ENCODE peak calls at places on chromosomes 7 and 10, in five cellular contexts. Y is cardiac muscle cell, H is esophagus muscularis mucosa, I is sigmoid colon, V is ovary. C is an unnamed sample. For H3K36me3, the result is how much of the 10 kb centered on the place peaks cover.

GRCh38 chr7:114944742-114945625 is 23.1 kb downstream of the MDFIC start:
- DNase-seq in Y (no peak), H (peak), I (peak), V (peak), C (peak)

GRCh38 chr10:55370021-55370420 is 569.0 kb upstream of the PCDH15 start:
- DNase-seq in Y (no peak), H (no peak), I (no peak), V (no peak), C (no peak)

GRCh38 chr7:73912223-73912622 is 51.3 kb downstream of the TMEM270 start:
- DNase-seq in Y (no peak), H (no peak), I (no peak), V (no peak), C (no peak)

GRCh38 chr7:4602905-4603842 is 78.9 kb upstream of the FOXK1 start:
- DNase-seq in Y (no peak), H (no peak), I (no peak), V (no peak), C (no peak)

GRCh38 chr10:78802866-78803265 is 265.9 kb upstream of the ZMIZ1 start:
- DNase-seq in Y (no peak), H (no peak), I (peak), V (peak), C (peak)

GRCh38 chr7:26157520-26158105 is 5.6 kb downstream of the NFE2L3 start:
- DNase-seq in Y (no peak), H (no peak), I (no peak), V (no peak), C (no peak)

GRCh38 chr7:27124979-27125689 is 5.4 kb downstream of the HOXA4 start:
- DNase-seq in Y (no peak), H (no peak), I (no peak), V (no peak), C (no peak)

GRCh38 chr10:10677479-10677878 is 340.2 kb upstream of the CELF2 start:
- DNase-seq in Y (peak), H (no peak), I (no peak), V (peak), C (no peak)

GRCh38 chr7:38222481-38223096 is 44.5 kb downstream of the STARD3NL start:
- DNase-seq in Y (peak), H (no peak), I (no peak), V (no peak), C (no peak)

GRCh38 chr10:87660484-87661133 is 931 bp downstream of the PAPSS2 start:
- DNase-seq in Y (no peak), H (no peak), I (no peak), V (peak), C (peak)

GRCh38 chr7:33237034-33237433 is 107.7 kb downstream of the BBS9 start:
- DNase-seq in Y (no peak), H (no peak), I (no peak), V (no peak), C (no peak)

GRCh38 chr10:73917566-73918305 is 6.8 kb downstream of the PLAU start:
- DNase-seq in Y (no peak), H (no peak), I (no peak), V (no peak), C (no peak)

GRCh38 chr10:127408733-127409132 is 140.4 kb upstream of the NPS start:
- DNase-seq in Y (no peak), H (no peak), I (no peak), V (no peak), C (no peak)

GRCh38 chr10:131474426-131474825 is 162.9 kb upstream of the TCERG1L start:
- DNase-seq in Y (no peak), H (peak), I (no peak), V (no peak), C (no peak)

GRCh38 chr7:80588591-80588990 is 49.9 kb upstream of the CD36 start:
- DNase-seq in Y (no peak), H (no peak), I (no peak), V (no peak), C (no peak)

GRCh38 chr7:101757879-101758278 is 59.5 kb upstream of the CUX1 start:
- DNase-seq in Y (no peak), H (no peak), I (no peak), V (no peak), C (no peak)

GRCh38 chr7:146960747-146961416 is 844.3 kb downstream of the CNTNAP2 start:
- DNase-seq in Y (no peak), H (no peak), I (no peak), V (no peak), C (no peak)

GRCh38 chr10:86315543-86315942 is 51.1 kb downstream of the GRID1 start:
- DNase-seq in Y (no peak), H (no peak), I (no peak), V (no peak), C (no peak)

GRCh38 chr7:106071356-106071998 is 40.6 kb downstream of the SYPL1 start:
- DNase-seq in Y (no peak), H (no peak), I (no peak), V (no peak), C (no peak)

GRCh38 chr10:60137292-60137992 is 231.1 kb upstream of the CCDC6 start:
- DNase-seq in Y (no peak), H (no peak), I (no peak), V (no peak), C (no peak)

GRCh38 chr10:124494050-124494807 is 32.6 kb downstream of the LHPP start:
- DNase-seq in Y (no peak), H (no peak), I (no peak), V (no peak), C (no peak)

GRCh38 chr7:25006225-25006624 is 26.2 kb upstream of the OSBPL3 start:
- DNase-seq in Y (no peak), H (no peak), I (no peak), V (no peak), C (no peak)

GRCh38 chr10:103021150-103021896 is 103.2 kb downstream of the CNNM2 start:
- DNase-seq in Y (no peak), H (no peak), I (no peak), V (no peak), C (peak)

GRCh38 chr7:21944616-21945373 is 904 bp downstream of the CDCA7L start:
- DNase-seq in Y (peak), H (no peak), I (no peak), V (peak), C (no peak)

GRCh38 chr10:118002581-118002980 is 44.2 kb downstream of the RAB11FIP2 start:
- DNase-seq in Y (no peak), H (no peak), I (no peak), V (no peak), C (no peak)

GRCh38 chr7:1025747-1026581 is 18.4 kb upstream of the GPR146 start:
- DNase-seq in Y (no peak), H (no peak), I (no peak), V (no peak), C (no peak)

GRCh38 chr7:99108615-99109014 is 35.3 kb downstream of the SMURF1 start:
- DNase-seq in Y (no peak), H (no peak), I (no peak), V (no peak), C (no peak)
- H3K4me3 ChIP-seq in Y (no peak), H (no peak), I (no peak), V (no peak), C (no peak)

DNA sequence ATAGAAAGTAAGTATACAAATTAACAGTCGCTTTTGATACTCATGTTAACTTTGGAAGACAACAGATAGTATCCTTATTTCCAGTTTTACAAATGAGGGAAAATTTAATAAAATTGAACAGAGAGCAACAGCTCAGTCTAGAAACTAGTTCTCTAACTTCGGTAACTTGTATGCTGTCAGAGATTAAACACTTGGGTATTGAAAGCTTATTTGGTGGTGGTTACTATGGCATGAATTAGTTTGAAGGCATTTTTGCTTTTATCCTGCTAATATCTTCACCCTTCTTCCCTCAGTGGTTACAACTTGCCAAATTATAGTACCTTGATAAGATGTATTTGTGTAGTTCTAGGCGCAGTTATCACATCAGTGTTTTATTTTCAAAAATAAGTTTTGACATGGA is 7.2 kb downstream of the WAC start:
- DNase-seq in Y (no peak), H (no peak), I (no peak), V (no peak), C (no peak)
- H3K36me3 ChIP-seq in Y (half or more), H (half or more), I (under half), V (under half), C (half or more)

GRCh38 chr10:133009218-133009954 is 67.0 kb upstream of the CFAP46 start:
- DNase-seq in Y (peak), H (peak), I (peak), V (no peak), C (no peak)
- H3K27ac ChIP-seq in Y (no peak), H (no peak), I (peak), V (no peak), C (no peak)

DNA sequence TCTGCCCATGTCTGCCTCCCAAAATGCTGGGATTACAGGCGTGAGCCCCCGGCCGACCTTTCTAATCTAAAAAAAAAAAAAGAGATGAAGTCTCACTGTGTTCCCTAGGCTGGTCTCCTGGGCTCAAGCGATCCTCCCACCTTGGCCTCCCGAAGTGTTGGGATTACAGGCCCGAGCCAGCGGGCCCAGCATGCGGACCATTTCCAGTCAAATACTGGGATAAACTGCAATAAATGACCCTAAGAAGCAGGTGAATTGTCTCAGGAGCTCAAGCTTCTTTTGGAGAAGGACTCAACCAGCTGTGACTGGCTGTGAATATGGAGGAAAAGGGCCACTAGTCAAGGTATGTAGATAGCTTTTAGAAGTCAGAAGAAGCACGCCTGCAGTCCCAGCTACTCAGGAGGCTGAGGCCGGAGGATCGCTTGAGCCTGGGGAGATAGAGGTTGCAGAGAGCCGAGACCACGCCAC is 550 bp upstream of the CREM start:
- DNase-seq in Y (no peak), H (no peak), I (no peak), V (peak), C (no peak)
- H3K4me3 ChIP-seq in Y (peak), H (peak), I (peak), V (peak), C (peak)

DNA sequence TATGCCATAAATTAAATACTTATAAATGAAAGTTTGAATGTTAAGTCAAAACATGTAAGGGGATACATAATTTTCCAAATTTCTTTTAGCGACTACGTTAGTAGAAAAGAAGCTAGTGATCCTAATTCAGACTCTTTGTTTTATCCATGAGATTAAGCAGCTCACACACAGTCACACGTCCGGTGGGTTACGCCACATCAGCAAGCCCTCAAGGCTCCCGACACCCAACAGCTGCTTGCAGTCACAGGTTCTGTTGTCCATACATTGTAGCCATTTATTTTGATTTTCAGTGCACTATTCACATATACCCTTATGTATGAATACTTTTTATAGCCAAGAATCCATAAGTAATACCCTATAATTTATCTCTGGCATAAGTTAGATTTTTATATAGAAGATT is 39.5 kb downstream of the XRCC2 start:
- DNase-seq in Y (no peak), H (no peak), I (no peak), V (no peak), C (no peak)
- H3K36me3 ChIP-seq in Y (under half), H (under half), I (under half), V (under half), C (under half)

GRCh38 chr7:93830141-93830925 is 60.2 kb downstream of the TFPI2 start:
- DNase-seq in Y (no peak), H (no peak), I (no peak), V (no peak), C (no peak)

GRCh38 chr7:93823621-93824020 is 66.9 kb downstream of the TFPI2 start:
- DNase-seq in Y (no peak), H (no peak), I (no peak), V (no peak), C (no peak)

DNA sequence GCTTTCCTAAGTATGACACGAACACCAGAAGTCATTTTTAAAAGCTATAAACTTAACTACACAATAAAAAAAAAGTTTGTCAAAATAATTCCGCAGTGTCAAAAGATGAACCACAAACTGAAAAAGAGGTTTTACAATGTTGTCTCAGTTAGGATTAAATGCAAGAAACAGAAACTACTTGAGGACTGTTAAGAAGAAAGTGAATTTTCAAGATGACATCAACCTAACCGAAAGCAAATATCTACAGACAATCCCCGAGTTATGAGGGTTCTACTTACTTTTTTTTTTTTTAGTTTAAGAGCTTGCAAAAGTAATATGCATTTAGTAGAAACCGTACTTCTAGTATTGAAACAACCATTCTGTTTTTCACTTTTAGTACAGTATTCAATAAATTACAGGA is 62.3 kb downstream of the TFPI2 start:
- DNase-seq in Y (no peak), H (no peak), I (no peak), V (no peak), C (no peak)
- H3K27ac ChIP-seq in Y (no peak), H (no peak), I (no peak), V (no peak), C (no peak)